ENCODE peak calls at places on chromosomes 4 and X, in ten cellular contexts. Z, C, M, Q, S, N, J, T, E and D are unnamed samples.
A peak's percentile ranks its signal among the peaks of the same experiment; 100 is the strongest.

GRCh38 chr4:175614880-175615279 is 197.2 kb downstream of the GPM6A start:
- DNase-seq in Z (no peak), C (no peak), M (no peak), Q (peak; percentile 67), S (no peak), N (no peak), J (no peak), T (no peak), E (no peak), D (no peak)

GRCh38 chr4:39850727-39851126 is 127.0 kb downstream of the PDS5A start:
- DNase-seq in Z (no peak), C (no peak), M (no peak), Q (no peak), S (no peak), N (no peak), J (peak; percentile 7), T (no peak), E (no peak), D (no peak)

GRCh38 chrX:101274198-101274597 is 16.9 kb downstream of the TAF7L start:
- DNase-seq in Z (no peak), C (no peak), M (no peak), Q (no peak), S (no peak), N (no peak), J (no peak), T (no peak), E (no peak), D (no peak)

GRCh38 chr4:70613893-70614572 is 14.5 kb upstream of the ENAM start:
- DNase-seq in Z (no peak), C (no peak), M (no peak), Q (no peak), S (no peak), N (no peak), J (no peak), T (no peak), E (no peak), D (no peak)

GRCh38 chr4:3286335-3287175 is 6.3 kb upstream of the RGS12 start:
- DNase-seq in Z (peak; percentile 59), C (no peak), M (no peak), Q (no peak), S (no peak), N (no peak), J (no peak), T (no peak), E (no peak), D (peak; percentile 88)

GRCh38 chr4:186693159-186693815 is 30.4 kb downstream of the FAT1 start:
- DNase-seq in Z (peak; percentile 81), C (no peak), M (no peak), Q (peak; percentile 68), S (no peak), N (peak; percentile 28), J (no peak), T (no peak), E (no peak), D (no peak)

GRCh38 chr4:177554966-177555574 is 112.8 kb upstream of the AGA start:
- DNase-seq in Z (no peak), C (no peak), M (peak; percentile 4), Q (no peak), S (no peak), N (no peak), J (peak; percentile 16), T (no peak), E (no peak), D (peak; percentile 52)

GRCh38 chrX:46788902-46789301 is 30.0 kb upstream of the SLC9A7 start:
- DNase-seq in Z (no peak), C (no peak), M (no peak), Q (no peak), S (no peak), N (no peak), J (peak; percentile 56), T (no peak), E (no peak), D (no peak)

GRCh38 chr4:39348371-39349265 is 17.5 kb downstream of the RFC1 start:
- DNase-seq in Z (no peak), C (no peak), M (no peak), Q (no peak), S (no peak), N (no peak), J (no peak), T (no peak), E (no peak), D (no peak)

GRCh38 chr4:182695842-182696241 is 221.3 kb downstream of the DCTD start:
- DNase-seq in Z (no peak), C (no peak), M (no peak), Q (no peak), S (no peak), N (no peak), J (no peak), T (no peak), E (no peak), D (no peak)

GRCh38 chrX:151323054-151323453 is 74.0 kb upstream of the VMA21 start:
- DNase-seq in Z (no peak), C (no peak), M (no peak), Q (no peak), S (no peak), N (no peak), J (no peak), T (no peak), E (no peak), D (no peak)

GRCh38 chr4:109576462-109576861 is 16.4 kb downstream of the MCUB start:
- DNase-seq in Z (no peak), C (no peak), M (no peak), Q (no peak), S (no peak), N (no peak), J (no peak), T (no peak), E (no peak), D (no peak)

GRCh38 chr4:64539234-64539849 is 130.1 kb upstream of the TECRL start:
- DNase-seq in Z (no peak), C (no peak), M (no peak), Q (no peak), S (peak; percentile 90), N (peak; percentile 43), J (peak; percentile 74), T (peak; percentile 61), E (no peak), D (peak; percentile 46)

GRCh38 chr4:166527500-166527899 is 654.5 kb downstream of the TLL1 start:
- DNase-seq in Z (no peak), C (no peak), M (no peak), Q (no peak), S (no peak), N (no peak), J (peak; percentile 37), T (no peak), E (no peak), D (no peak)

GRCh38 chrX:41671082-41671481 is 17.7 kb upstream of the GPR34 start:
- DNase-seq in Z (no peak), C (no peak), M (no peak), Q (no peak), S (no peak), N (no peak), J (no peak), T (no peak), E (no peak), D (no peak)

GRCh38 chr4:108171541-108172230 is 3.0 kb upstream of the LEF1 start:
- DNase-seq in Z (no peak), C (peak; percentile 66), M (peak; percentile 86), Q (peak; percentile 61), S (no peak), N (no peak), J (peak; percentile 57), T (no peak), E (peak; percentile 45), D (peak; percentile 38)

GRCh38 chr4:55386840-55387239 is 8.9 kb upstream of the TMEM165 start:
- DNase-seq in Z (no peak), C (no peak), M (no peak), Q (no peak), S (no peak), N (no peak), J (no peak), T (no peak), E (no peak), D (no peak)

GRCh38 chrX:70201732-70202131 is 24.4 kb downstream of the DGAT2L6 start:
- DNase-seq in Z (no peak), C (no peak), M (no peak), Q (no peak), S (no peak), N (no peak), J (no peak), T (no peak), E (no peak), D (no peak)

GRCh38 chr4:34362654-34363053 is 1881.7 kb downstream of the ARAP2 start:
- DNase-seq in Z (no peak), C (no peak), M (no peak), Q (no peak), S (no peak), N (no peak), J (no peak), T (no peak), E (no peak), D (no peak)

GRCh38 chrX:39938466-39938865 is 159.3 kb downstream of the BCOR start:
- DNase-seq in Z (no peak), C (no peak), M (no peak), Q (no peak), S (no peak), N (no peak), J (no peak), T (no peak), E (no peak), D (no peak)

GRCh38 chrX:13307041-13307440 is 12.8 kb downstream of the ATXN3L start:
- DNase-seq in Z (no peak), C (no peak), M (no peak), Q (no peak), S (no peak), N (no peak), J (no peak), T (no peak), E (no peak), D (no peak)

GRCh38 chr4:89800527-89801103 is 36.3 kb downstream of the SNCA start:
- DNase-seq in Z (no peak), C (no peak), M (no peak), Q (no peak), S (no peak), N (no peak), J (no peak), T (no peak), E (no peak), D (no peak)

GRCh38 chrX:12819231-12819630 is 28.0 kb downstream of the PRPS2 start:
- DNase-seq in Z (no peak), C (no peak), M (no peak), Q (no peak), S (no peak), N (no peak), J (peak; percentile 11), T (no peak), E (no peak), D (no peak)

GRCh38 chr4:244471-244870 is 60.8 kb downstream of the ZNF732 start:
- DNase-seq in Z (no peak), C (peak; percentile 22), M (peak; percentile 43), Q (no peak), S (peak; percentile 28), N (no peak), J (peak; percentile 64), T (peak; percentile 67), E (peak; percentile 48), D (peak; percentile 12)

GRCh38 chrX:96566856-96567255 is 117.8 kb upstream of the DIAPH2 start:
- DNase-seq in Z (no peak), C (no peak), M (no peak), Q (no peak), S (no peak), N (no peak), J (no peak), T (no peak), E (no peak), D (no peak)